ENCODE peak calls at places on chromosomes 16 and 17, in ten cellular contexts. P, F, B, J, D, Z, Y, Q, U and O are unnamed samples.

GRCh38 chr17:50064253-50064991 is 8.5 kb downstream of the ITGA3 start:
- DNase-seq in P (no peak), F (peak), B (no peak), J (no peak), D (no peak), Z (peak), Y (peak), Q (peak), U (no peak), O (peak)

GRCh38 chr16:4240624-4241023 is 1.3 kb downstream of the SRL start:
- DNase-seq in P (no peak), F (no peak), B (no peak), J (no peak), D (no peak), Z (no peak), Y (no peak), Q (no peak), U (no peak), O (no peak)

GRCh38 chr17:17391575-17392370 is 85.0 kb upstream of the MED9 start:
- DNase-seq in P (peak), F (no peak), B (peak), J (no peak), D (peak), Z (no peak), Y (no peak), Q (no peak), U (peak), O (peak)

GRCh38 chr16:55559233-55559632 is 7.3 kb upstream of the CAPNS2 start:
- DNase-seq in P (no peak), F (no peak), B (no peak), J (no peak), D (no peak), Z (no peak), Y (peak), Q (no peak), U (no peak), O (no peak)

GRCh38 chr16:11291021-11291716 is 10.0 kb upstream of the PRM1 start:
- DNase-seq in P (no peak), F (no peak), B (no peak), J (no peak), D (no peak), Z (no peak), Y (no peak), Q (no peak), U (no peak), O (no peak)

GRCh38 chr16:29862383-29862883 is 593 bp downstream of the CDIPT start:
- DNase-seq in P (no peak), F (no peak), B (no peak), J (no peak), D (no peak), Z (no peak), Y (no peak), Q (no peak), U (peak), O (peak)

GRCh38 chr16:27024010-27024409 is 42.7 kb upstream of the C16orf82 start:
- DNase-seq in P (no peak), F (no peak), B (no peak), J (no peak), D (no peak), Z (no peak), Y (no peak), Q (no peak), U (no peak), O (no peak)

GRCh38 chr17:31691251-31691905 is 167.7 kb downstream of the COPRS start:
- DNase-seq in P (no peak), F (no peak), B (no peak), J (no peak), D (no peak), Z (no peak), Y (no peak), Q (no peak), U (no peak), O (no peak)

GRCh38 chr16:75105306-75106061 is 11.1 kb downstream of the LDHD start:
- DNase-seq in P (no peak), F (no peak), B (no peak), J (no peak), D (no peak), Z (peak), Y (no peak), Q (no peak), U (no peak), O (peak)

GRCh38 chr17:77490361-77491183 is 349.8 kb downstream of the SEC14L1 start:
- DNase-seq in P (no peak), F (no peak), B (no peak), J (no peak), D (no peak), Z (no peak), Y (no peak), Q (no peak), U (no peak), O (no peak)